ENCODE peak calls at places on chromosome 12, in ten cellular contexts. One of them, this sample, is unnamed. For H3K4me1, the result is how much of the 10 kb centered on the place peaks cover.

GRCh38 chr12:9721394-9722092 is 11.4 kb downstream of the CLECL1 start:
- DNase-seq in left ventricle myocardium inferior: no peak
- DNase-seq in body of pancreas: no peak
- DNase-seq in IMR-90: peak
- DNase-seq in A549: peak
- DNase-seq in tibial artery: no peak
- DNase-seq in stomach: no peak
- DNase-seq in astrocyte: no peak
- DNase-seq in left lung: no peak
- DNase-seq in GM23338: no peak
- DNase-seq in this sample: no peak

GRCh38 chr12:98894412-98895085 is 249.5 kb downstream of the APAF1 start:
- DNase-seq in left ventricle myocardium inferior: no peak
- DNase-seq in body of pancreas: no peak
- DNase-seq in IMR-90: no peak
- DNase-seq in A549: no peak
- DNase-seq in tibial artery: no peak
- DNase-seq in stomach: no peak
- DNase-seq in astrocyte: no peak
- DNase-seq in left lung: peak
- DNase-seq in GM23338: peak
- DNase-seq in this sample: no peak

GRCh38 chr12:98893601-98894411 is 248.7 kb downstream of the APAF1 start:
- DNase-seq in left ventricle myocardium inferior: no peak
- DNase-seq in body of pancreas: no peak
- DNase-seq in IMR-90: no peak
- DNase-seq in A549: no peak
- DNase-seq in tibial artery: no peak
- DNase-seq in stomach: no peak
- DNase-seq in astrocyte: no peak
- DNase-seq in left lung: no peak
- DNase-seq in GM23338: peak
- DNase-seq in this sample: no peak

GRCh38 chr12:68364893-68365725 is 32.9 kb upstream of the MDM1 start:
- DNase-seq in left ventricle myocardium inferior: peak
- DNase-seq in body of pancreas: peak
- DNase-seq in IMR-90: peak
- DNase-seq in A549: peak
- DNase-seq in tibial artery: peak
- DNase-seq in stomach: peak
- DNase-seq in astrocyte: peak
- DNase-seq in left lung: peak
- DNase-seq in GM23338: peak
- DNase-seq in this sample: peak

GRCh38 chr12:89663577-89664357 is 44.9 kb downstream of the ATP2B1 start:
- DNase-seq in left ventricle myocardium inferior: no peak
- DNase-seq in body of pancreas: no peak
- DNase-seq in IMR-90: peak
- DNase-seq in A549: no peak
- DNase-seq in tibial artery: no peak
- DNase-seq in stomach: no peak
- DNase-seq in astrocyte: peak
- DNase-seq in left lung: no peak
- DNase-seq in GM23338: no peak
- DNase-seq in this sample: no peak

GRCh38 chr12:74801625-74802024 is 264.0 kb downstream of the ATXN7L3B start:
- DNase-seq in left ventricle myocardium inferior: no peak
- DNase-seq in body of pancreas: no peak
- DNase-seq in IMR-90: no peak
- DNase-seq in A549: no peak
- DNase-seq in tibial artery: no peak
- DNase-seq in stomach: no peak
- DNase-seq in astrocyte: no peak
- DNase-seq in left lung: no peak
- DNase-seq in GM23338: no peak
- DNase-seq in this sample: no peak

GRCh38 chr12:51879102-51879501 is 8.8 kb upstream of the ANKRD33 start:
- DNase-seq in left ventricle myocardium inferior: no peak
- DNase-seq in body of pancreas: no peak
- DNase-seq in IMR-90: no peak
- DNase-seq in A549: no peak
- DNase-seq in tibial artery: no peak
- DNase-seq in stomach: no peak
- DNase-seq in astrocyte: no peak
- DNase-seq in left lung: no peak
- DNase-seq in GM23338: no peak
- DNase-seq in this sample: no peak

GRCh38 chr12:16030729-16031128 is 119.6 kb downstream of the DERA start:
- DNase-seq in left ventricle myocardium inferior: no peak
- DNase-seq in body of pancreas: peak
- DNase-seq in IMR-90: peak
- DNase-seq in A549: no peak
- DNase-seq in tibial artery: no peak
- DNase-seq in stomach: no peak
- DNase-seq in astrocyte: no peak
- DNase-seq in left lung: no peak
- DNase-seq in GM23338: no peak
- DNase-seq in this sample: no peak

GRCh38 chr12:59736786-59737185 is 141.0 kb downstream of the SLC16A7 start:
- DNase-seq in left ventricle myocardium inferior: no peak
- DNase-seq in body of pancreas: peak
- DNase-seq in IMR-90: peak
- DNase-seq in A549: no peak
- DNase-seq in tibial artery: no peak
- DNase-seq in stomach: no peak
- DNase-seq in astrocyte: peak
- DNase-seq in left lung: no peak
- DNase-seq in GM23338: no peak
- DNase-seq in this sample: no peak

GRCh38 chr12:5965950-5966383 is 20.9 kb upstream of the ANO2 start:
- DNase-seq in left ventricle myocardium inferior: peak
- DNase-seq in body of pancreas: peak
- DNase-seq in IMR-90: peak
- DNase-seq in A549: peak
- DNase-seq in tibial artery: no peak
- DNase-seq in stomach: peak
- DNase-seq in astrocyte: peak
- DNase-seq in left lung: no peak
- DNase-seq in GM23338: peak
- DNase-seq in this sample: peak

GRCh38 chr12:77133566-77133965 is 68.2 kb upstream of the E2F7 start:
- DNase-seq in left ventricle myocardium inferior: peak
- DNase-seq in body of pancreas: peak
- DNase-seq in IMR-90: peak
- DNase-seq in A549: no peak
- DNase-seq in tibial artery: no peak
- DNase-seq in stomach: peak
- DNase-seq in astrocyte: peak
- DNase-seq in left lung: no peak
- DNase-seq in GM23338: peak
- DNase-seq in this sample: peak

GRCh38 chr12:53626702-53627169 is 554 bp upstream of the ATF7 start:
- DNase-seq in left ventricle myocardium inferior: no peak
- DNase-seq in body of pancreas: no peak
- DNase-seq in IMR-90: no peak
- DNase-seq in A549: no peak
- DNase-seq in tibial artery: no peak
- DNase-seq in stomach: no peak
- DNase-seq in astrocyte: no peak
- DNase-seq in left lung: no peak
- DNase-seq in GM23338: no peak
- DNase-seq in this sample: no peak

GRCh38 chr12:52521581-52522266 is 1.5 kb upstream of the KRT5 start:
- DNase-seq in left ventricle myocardium inferior: no peak
- DNase-seq in body of pancreas: no peak
- DNase-seq in IMR-90: no peak
- DNase-seq in A549: no peak
- DNase-seq in tibial artery: no peak
- DNase-seq in stomach: no peak
- DNase-seq in astrocyte: peak
- DNase-seq in left lung: no peak
- DNase-seq in GM23338: peak
- DNase-seq in this sample: no peak

GRCh38 chr12:130444081-130444480 is 106.4 kb downstream of the PIWIL1 start:
- DNase-seq in left ventricle myocardium inferior: no peak
- DNase-seq in body of pancreas: no peak
- DNase-seq in IMR-90: no peak
- DNase-seq in A549: no peak
- DNase-seq in tibial artery: no peak
- DNase-seq in stomach: no peak
- DNase-seq in astrocyte: no peak
- DNase-seq in left lung: no peak
- DNase-seq in GM23338: no peak
- DNase-seq in this sample: no peak

GRCh38 chr12:122028165-122028591 is 6.5 kb downstream of the BCL7A start:
- DNase-seq in left ventricle myocardium inferior: no peak
- DNase-seq in body of pancreas: no peak
- DNase-seq in IMR-90: no peak
- DNase-seq in A549: no peak
- DNase-seq in tibial artery: no peak
- DNase-seq in stomach: no peak
- DNase-seq in astrocyte: peak
- DNase-seq in left lung: no peak
- DNase-seq in GM23338: no peak
- DNase-seq in this sample: no peak

GRCh38 chr12:124558298-124558697 is 9.1 kb downstream of the NCOR2 start:
- DNase-seq in left ventricle myocardium inferior: no peak
- DNase-seq in body of pancreas: no peak
- DNase-seq in IMR-90: no peak
- DNase-seq in A549: no peak
- DNase-seq in tibial artery: no peak
- DNase-seq in stomach: no peak
- DNase-seq in astrocyte: no peak
- DNase-seq in left lung: peak
- DNase-seq in GM23338: no peak
- DNase-seq in this sample: no peak

GRCh38 chr12:56954057-56954577 is 3.3 kb downstream of the RDH16 start:
- DNase-seq in left ventricle myocardium inferior: no peak
- DNase-seq in body of pancreas: no peak
- DNase-seq in IMR-90: no peak
- DNase-seq in A549: no peak
- DNase-seq in tibial artery: no peak
- DNase-seq in stomach: no peak
- DNase-seq in astrocyte: no peak
- DNase-seq in left lung: no peak
- DNase-seq in GM23338: no peak
- DNase-seq in this sample: no peak

GRCh38 chr12:88896958-88897357 is 316.7 kb upstream of the KITLG start:
- DNase-seq in left ventricle myocardium inferior: no peak
- DNase-seq in body of pancreas: no peak
- DNase-seq in IMR-90: peak
- DNase-seq in A549: no peak
- DNase-seq in tibial artery: no peak
- DNase-seq in stomach: no peak
- DNase-seq in astrocyte: peak
- DNase-seq in left lung: no peak
- DNase-seq in GM23338: no peak
- DNase-seq in this sample: no peak

GRCh38 chr12:118220697-118221096 is 84.8 kb downstream of the PEBP1 start:
- DNase-seq in left ventricle myocardium inferior: no peak
- DNase-seq in body of pancreas: no peak
- DNase-seq in IMR-90: peak
- DNase-seq in A549: no peak
- DNase-seq in tibial artery: no peak
- DNase-seq in stomach: no peak
- DNase-seq in astrocyte: no peak
- DNase-seq in left lung: no peak
- DNase-seq in GM23338: no peak
- DNase-seq in this sample: no peak

GRCh38 chr12:42262271-42262670 is 24.2 kb upstream of the YAF2 start:
- DNase-seq in left ventricle myocardium inferior: no peak
- DNase-seq in body of pancreas: no peak
- DNase-seq in IMR-90: peak
- DNase-seq in A549: no peak
- DNase-seq in tibial artery: no peak
- DNase-seq in stomach: no peak
- DNase-seq in astrocyte: no peak
- DNase-seq in left lung: no peak
- DNase-seq in GM23338: no peak
- DNase-seq in this sample: no peak

GRCh38 chr12:101051151-101051550 is 158.9 kb downstream of the SLC5A8 start:
- DNase-seq in left ventricle myocardium inferior: no peak
- DNase-seq in body of pancreas: no peak
- DNase-seq in IMR-90: no peak
- DNase-seq in A549: no peak
- DNase-seq in tibial artery: no peak
- DNase-seq in stomach: no peak
- DNase-seq in astrocyte: peak
- DNase-seq in left lung: no peak
- DNase-seq in GM23338: no peak
- DNase-seq in this sample: no peak

GRCh38 chr12:8577879-8578278 is 34.8 kb downstream of the AICDA start:
- DNase-seq in left ventricle myocardium inferior: no peak
- DNase-seq in body of pancreas: no peak
- DNase-seq in IMR-90: no peak
- DNase-seq in A549: no peak
- DNase-seq in tibial artery: no peak
- DNase-seq in stomach: no peak
- DNase-seq in astrocyte: no peak
- DNase-seq in left lung: no peak
- DNase-seq in GM23338: no peak
- DNase-seq in this sample: no peak
- TF ChIP-seq CTCF in left ventricle myocardium inferior: no peak
- TF ChIP-seq CTCF in body of pancreas: no peak
- TF ChIP-seq CTCF in IMR-90: no peak
- TF ChIP-seq CTCF in A549: no peak
- TF ChIP-seq CTCF in tibial artery: no peak
- TF ChIP-seq CTCF in stomach: no peak
- TF ChIP-seq CTCF in astrocyte: no peak
- TF ChIP-seq CTCF in left lung: no peak
- TF ChIP-seq CTCF in GM23338: peak
- TF ChIP-seq CTCF in this sample: no peak

GRCh38 chr12:4289334-4289878 is 15.8 kb downstream of the CCND2 start:
- DNase-seq in left ventricle myocardium inferior: no peak
- DNase-seq in body of pancreas: no peak
- DNase-seq in IMR-90: no peak
- DNase-seq in A549: no peak
- DNase-seq in tibial artery: peak
- DNase-seq in stomach: no peak
- DNase-seq in astrocyte: no peak
- DNase-seq in left lung: no peak
- DNase-seq in GM23338: no peak
- DNase-seq in this sample: no peak
- H3K4me1 ChIP-seq in left ventricle myocardium inferior: half or more
- H3K4me1 ChIP-seq in body of pancreas: under half
- H3K4me1 ChIP-seq in IMR-90: under half
- H3K4me1 ChIP-seq in A549: under half
- H3K4me1 ChIP-seq in tibial artery: under half
- H3K4me1 ChIP-seq in stomach: half or more
- H3K4me1 ChIP-seq in astrocyte: under half
- H3K4me1 ChIP-seq in left lung: under half
- H3K4me1 ChIP-seq in GM23338: under half
- H3K4me1 ChIP-seq in this sample: under half

GRCh38 chr12:131934535-131934934 is 5.5 kb downstream of the PUS1 start:
- DNase-seq in left ventricle myocardium inferior: no peak
- DNase-seq in body of pancreas: no peak
- DNase-seq in IMR-90: no peak
- DNase-seq in A549: no peak
- DNase-seq in tibial artery: no peak
- DNase-seq in stomach: no peak
- DNase-seq in astrocyte: no peak
- DNase-seq in left lung: peak
- DNase-seq in GM23338: no peak
- DNase-seq in this sample: no peak
- TF ChIP-seq CTCF in left ventricle myocardium inferior: no peak
- TF ChIP-seq CTCF in body of pancreas: no peak
- TF ChIP-seq CTCF in IMR-90: no peak
- TF ChIP-seq CTCF in A549: no peak
- TF ChIP-seq CTCF in tibial artery: no peak
- TF ChIP-seq CTCF in stomach: no peak
- TF ChIP-seq CTCF in astrocyte: no peak
- TF ChIP-seq CTCF in left lung: no peak
- TF ChIP-seq CTCF in GM23338: no peak
- TF ChIP-seq CTCF in this sample: no peak

GRCh38 chr12:78439666-78440065 is 424.9 kb upstream of the SYT1 start:
- DNase-seq in left ventricle myocardium inferior: no peak
- DNase-seq in body of pancreas: no peak
- DNase-seq in IMR-90: no peak
- DNase-seq in A549: no peak
- DNase-seq in tibial artery: peak
- DNase-seq in stomach: no peak
- DNase-seq in astrocyte: no peak
- DNase-seq in left lung: no peak
- DNase-seq in GM23338: no peak
- DNase-seq in this sample: peak
- H3K4me1 ChIP-seq in left ventricle myocardium inferior: under half
- H3K4me1 ChIP-seq in body of pancreas: under half
- H3K4me1 ChIP-seq in IMR-90: under half
- H3K4me1 ChIP-seq in A549: under half
- H3K4me1 ChIP-seq in tibial artery: under half
- H3K4me1 ChIP-seq in stomach: under half
- H3K4me1 ChIP-seq in astrocyte: under half
- H3K4me1 ChIP-seq in left lung: under half
- H3K4me1 ChIP-seq in GM23338: under half
- H3K4me1 ChIP-seq in this sample: under half